ENCODE peak calls at places on chromosome 20, in nine cellular contexts. V is NCI-H1105; N is HS-5; B is sciatic nerve; U is heart right ventricle; C is CD4-positive, CD25-positive, alpha-beta regulatory T cell; L is AG10803; M is NCI-H524; O is globus pallidus. K is an unnamed sample.

GRCh38 chr20:62791301-62792181 is 4.7 kb upstream of the MRGBP start:
- DNase-seq in O (peak; percentile 90), U (peak; percentile 73), C (peak; percentile 85), V (peak; percentile 86), B (peak; percentile 88), M (peak; percentile 96), L (peak; percentile 79), N (peak; percentile 73), K (peak; percentile 54)

GRCh38 chr20:1918766-1919165 is 23.6 kb downstream of the SIRPA start:
- DNase-seq in O (no peak), B (no peak), V (no peak), N (no peak), U (peak; percentile 26), M (no peak), C (no peak), L (peak; percentile 45), K (no peak)

GRCh38 chr20:43911066-43911465 is 3.6 kb upstream of the TOX2 start:
- DNase-seq in M (no peak), V (no peak), O (no peak), B (no peak), N (no peak), U (no peak), L (peak; percentile 59), C (no peak), K (no peak)

GRCh38 chr20:20130399-20130798 is 78.1 kb downstream of the CFAP61 start:
- DNase-seq in M (peak; percentile 92), L (no peak), U (no peak), C (no peak), V (peak; percentile 18), B (no peak), N (peak; percentile 2), O (no peak), K (no peak)

GRCh38 chr20:15561707-15562106 is 1011.5 kb downstream of the KIF16B start:
- DNase-seq in O (peak; percentile 90), M (no peak), L (no peak), B (no peak), C (no peak), V (no peak), N (no peak), U (no peak), K (no peak)

GRCh38 chr20:21517566-21518277 is 3.9 kb upstream of the NKX2-2 start:
- DNase-seq in C (no peak), N (no peak), B (no peak), O (no peak), V (no peak), L (no peak), U (no peak), M (no peak), K (no peak)

GRCh38 chr20:50565874-50566273 is 55.7 kb downstream of the PTPN1 start:
- DNase-seq in B (no peak), V (no peak), M (no peak), C (no peak), O (no peak), L (no peak), N (no peak), U (no peak), K (no peak)

GRCh38 chr20:54502179-54502578 is 26.8 kb downstream of the DOK5 start:
- DNase-seq in B (no peak), O (no peak), N (peak; percentile 100), U (no peak), C (no peak), M (no peak), L (no peak), V (no peak), K (no peak)

GRCh38 chr20:44683263-44684046 is 31.7 kb upstream of the CCN5 start:
- DNase-seq in M (peak; percentile 76), L (no peak), N (no peak), O (no peak), V (peak; percentile 73), B (no peak), U (no peak), C (peak; percentile 71), K (peak; percentile 11)

GRCh38 chr20:38109657-38110524 is 55.2 kb downstream of the TGM2 start:
- DNase-seq in M (no peak), L (peak; percentile 99), C (no peak), B (peak; percentile 81), V (no peak), O (no peak), N (peak; percentile 99), U (peak; percentile 61), K (no peak)

GRCh38 chr20:8829232-8829631 is 239.7 kb upstream of the PLCB4 start:
- DNase-seq in L (no peak), V (no peak), C (no peak), N (no peak), O (no peak), B (no peak), U (no peak), M (no peak), K (no peak)

GRCh38 chr20:60138263-60139127 is 180.3 kb downstream of the CDH26 start:
- DNase-seq in V (no peak), C (peak; percentile 71), M (no peak), O (peak; percentile 7), B (peak; percentile 77), U (peak; percentile 55), L (peak; percentile 26), N (no peak), K (peak; percentile 8)

GRCh38 chr20:58691773-58692578 is 624 bp upstream of the NPEPL1 start:
- DNase-seq in C (no peak), V (no peak), O (peak; percentile 18), N (no peak), B (no peak), U (peak; percentile 53), M (no peak), L (peak; percentile 36), K (no peak)

GRCh38 chr20:21505810-21506530 is 7.9 kb downstream of the NKX2-2 start:
- DNase-seq in C (peak; percentile 65), U (peak; percentile 57), M (no peak), V (no peak), O (peak; percentile 76), N (peak; percentile 29), L (peak; percentile 29), B (no peak), K (peak; percentile 30)

GRCh38 chr20:3686867-3687321 is 5.1 kb upstream of the ADAM33 start:
- DNase-seq in C (no peak), U (peak; percentile 73), L (peak; percentile 95), N (peak; percentile 31), O (peak; percentile 73), B (peak; percentile 88), V (no peak), M (peak; percentile 24), K (no peak)

GRCh38 chr20:16801919-16802651 is 53.9 kb downstream of the OTOR start:
- DNase-seq in V (peak; percentile 69), B (peak; percentile 84), L (peak; percentile 53), M (peak; percentile 78), O (peak; percentile 42), U (peak; percentile 35), C (peak; percentile 57), N (peak; percentile 28), K (no peak)

GRCh38 chr20:62845818-62846527 is 15.6 kb downstream of the TCFL5 start:
- DNase-seq in N (no peak), U (no peak), B (no peak), O (no peak), V (no peak), L (peak; percentile 6), C (no peak), M (peak; percentile 91), K (no peak)

GRCh38 chr20:40361916-40362315 is 327.1 kb downstream of the MAFB start:
- DNase-seq in L (no peak), C (no peak), M (no peak), V (no peak), N (no peak), B (no peak), O (no peak), U (no peak), K (no peak)

GRCh38 chr20:43985608-43986316 is 71.1 kb downstream of the TOX2 start:
- DNase-seq in C (no peak), O (no peak), N (no peak), M (no peak), U (no peak), L (no peak), V (no peak), B (no peak), K (no peak)

GRCh38 chr20:54137115-54137514 is 36.7 kb downstream of the CYP24A1 start:
- DNase-seq in B (no peak), C (no peak), U (no peak), O (no peak), V (no peak), M (no peak), L (no peak), N (no peak), K (no peak)

GRCh38 chr20:41411458-41411857 is 44.8 kb upstream of the EMILIN3 start:
- DNase-seq in V (no peak), N (peak; percentile 16), B (no peak), C (peak; percentile 41), M (peak; percentile 14), U (no peak), L (peak; percentile 74), O (no peak), K (no peak)

GRCh38 chr20:62651285-62652021 is 9.2 kb downstream of the SLCO4A1 start:
- DNase-seq in O (no peak), M (peak; percentile 95), U (peak; percentile 59), B (peak; percentile 84), V (peak; percentile 60), C (peak; percentile 91), L (peak; percentile 12), N (no peak), K (peak; percentile 72)

GRCh38 chr20:49859807-49860206 is 47.2 kb downstream of the SLC9A8 start:
- DNase-seq in B (no peak), N (no peak), O (no peak), C (no peak), V (no peak), M (no peak), U (no peak), L (no peak), K (no peak)

GRCh38 chr20:23231561-23232218 is 118.9 kb upstream of the NXT1 start:
- DNase-seq in U (no peak), C (no peak), M (no peak), B (no peak), N (peak; percentile 38), O (no peak), V (no peak), L (peak; percentile 61), K (no peak)

GRCh38 chr20:20680991-20681508 is 31.4 kb downstream of the RALGAPA2 start:
- DNase-seq in B (no peak), M (no peak), V (no peak), N (no peak), C (no peak), L (no peak), U (no peak), O (no peak), K (no peak)

GRCh38 chr20:34578040-34578439 is 19.5 kb downstream of the MAP1LC3A start:
- DNase-seq in O (no peak), N (no peak), V (no peak), U (no peak), B (peak; percentile 31), L (peak; percentile 63), M (no peak), C (no peak), K (no peak)

GRCh38 chr20:48416002-48416401 is 411.8 kb downstream of the PREX1 start:
- DNase-seq in U (no peak), V (no peak), C (no peak), O (no peak), B (no peak), M (no peak), N (no peak), L (no peak), K (no peak)

K was measured in effector memory CD4-positive, alpha-beta T cell.